ENCODE peak calls at places on chromosomes 16 and 17, in eight cellular contexts. G is tibial artery, R is cardiac fibroblast, K is sigmoid colon, S is GM12865, B is A549, I is endothelial cell, D is AG09309. P is an unnamed sample.

GRCh38 chr17:608911-609882 is 105.4 kb downstream of the VPS53 start:
- DNase-seq in G (no peak), R (no peak), K (no peak), S (no peak), B (no peak), I (no peak), D (no peak), P (peak; percentile 42)

GRCh38 chr17:34603974-34604373 is 24.6 kb downstream of the TMEM132E start:
- DNase-seq in G (no peak), R (no peak), K (no peak), S (no peak), B (no peak), I (no peak), D (no peak), P (no peak)

GRCh38 chr17:13114601-13115024 is 96.8 kb upstream of the ELAC2 start:
- DNase-seq in G (no peak), R (peak; percentile 56), K (no peak), S (peak; percentile 13), B (peak; percentile 47), I (peak; percentile 57), D (peak; percentile 17), P (peak; percentile 45)

GRCh38 chr17:79979201-79979840 is 56.4 kb downstream of the TBC1D16 start:
- DNase-seq in G (peak; percentile 35), R (no peak), K (peak; percentile 56), S (no peak), B (no peak), I (no peak), D (no peak), P (no peak)

GRCh38 chr17:39196820-39197331 is 593 bp downstream of the CACNB1 start:
- DNase-seq in G (peak; percentile 89), R (no peak), K (no peak), S (peak; percentile 70), B (peak; percentile 62), I (no peak), D (no peak), P (no peak)

GRCh38 chr17:41687828-41688640 is 651 bp upstream of the EIF1 start:
- DNase-seq in G (peak; percentile 78), R (peak; percentile 53), K (peak; percentile 81), S (peak; percentile 66), B (peak; percentile 75), I (peak; percentile 25), D (no peak), P (no peak)

GRCh38 chr17:47838636-47839035 is 2.4 kb downstream of the SCRN2 start:
- DNase-seq in G (no peak), R (no peak), K (no peak), S (no peak), B (no peak), I (no peak), D (no peak), P (no peak)

GRCh38 chr16:28975158-28975603 is 603 bp downstream of the SPNS1 start:
- DNase-seq in G (no peak), R (no peak), K (no peak), S (no peak), B (no peak), I (no peak), D (no peak), P (no peak)

GRCh38 chr17:69325518-69326301 is 1.2 kb downstream of the ABCA5 start:
- DNase-seq in G (no peak), R (no peak), K (no peak), S (peak; percentile 4), B (no peak), I (no peak), D (no peak), P (no peak)

GRCh38 chr17:75627094-75627493 is 6.1 kb upstream of the SMIM5 start:
- DNase-seq in G (no peak), R (no peak), K (no peak), S (no peak), B (no peak), I (no peak), D (no peak), P (no peak)

GRCh38 chr17:75624021-75624420 is 9.2 kb upstream of the SMIM5 start:
- DNase-seq in G (no peak), R (no peak), K (no peak), S (no peak), B (no peak), I (no peak), D (no peak), P (no peak)

GRCh38 chr17:75626496-75627038 is 6.7 kb upstream of the SMIM5 start:
- DNase-seq in G (no peak), R (no peak), K (no peak), S (no peak), B (no peak), I (no peak), D (no peak), P (no peak)

GRCh38 chr17:75624714-75625345 is 8.4 kb upstream of the SMIM5 start:
- DNase-seq in G (no peak), R (no peak), K (no peak), S (no peak), B (no peak), I (no peak), D (no peak), P (no peak)

DNA sequence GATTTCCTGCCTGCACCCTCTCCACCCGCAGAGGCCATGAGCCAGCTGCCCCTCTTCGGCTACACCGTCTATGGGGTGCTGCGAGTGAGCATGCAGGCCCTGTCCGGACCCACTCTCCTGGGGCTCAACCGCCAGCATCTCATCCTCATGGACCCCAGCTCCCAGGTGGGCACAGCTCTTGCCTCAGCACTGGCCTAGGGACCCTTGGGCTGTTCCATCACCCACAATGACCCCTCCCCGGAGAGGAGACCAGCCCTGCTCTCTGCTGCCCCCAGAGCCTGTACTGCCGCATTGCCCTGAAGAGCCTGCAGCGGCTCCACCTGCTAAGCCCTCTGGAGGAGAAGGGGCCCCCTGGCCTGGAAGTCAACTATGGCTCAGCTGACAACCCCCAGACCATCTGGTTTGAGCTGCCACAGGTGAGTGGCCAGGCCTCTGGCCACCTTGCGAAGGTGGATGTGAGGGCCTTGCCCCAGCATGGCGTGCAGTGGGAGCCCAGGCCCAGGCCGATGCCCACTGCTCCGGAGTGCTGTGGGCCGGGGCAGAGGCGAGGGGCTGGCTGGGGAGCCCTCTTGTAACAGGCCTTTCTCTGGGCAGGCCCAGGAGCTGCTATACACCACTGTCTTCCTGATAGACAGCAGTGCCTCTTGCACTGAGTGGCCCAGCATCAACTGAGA is 7.3 kb upstream of the SMIM5 start:
- DNase-seq in G (no peak), R (peak; percentile 19), K (no peak), S (peak; percentile 30), B (peak; percentile 37), I (peak; percentile 67), D (no peak), P (peak; percentile 73)
- TF ChIP-seq CTCF in G (peak; percentile 35), R (peak; percentile 87), K (peak; percentile 40), S (peak; percentile 70), B (peak; percentile 64), I (peak; percentile 48), D (peak; percentile 75), P (peak; percentile 30)

DNA sequence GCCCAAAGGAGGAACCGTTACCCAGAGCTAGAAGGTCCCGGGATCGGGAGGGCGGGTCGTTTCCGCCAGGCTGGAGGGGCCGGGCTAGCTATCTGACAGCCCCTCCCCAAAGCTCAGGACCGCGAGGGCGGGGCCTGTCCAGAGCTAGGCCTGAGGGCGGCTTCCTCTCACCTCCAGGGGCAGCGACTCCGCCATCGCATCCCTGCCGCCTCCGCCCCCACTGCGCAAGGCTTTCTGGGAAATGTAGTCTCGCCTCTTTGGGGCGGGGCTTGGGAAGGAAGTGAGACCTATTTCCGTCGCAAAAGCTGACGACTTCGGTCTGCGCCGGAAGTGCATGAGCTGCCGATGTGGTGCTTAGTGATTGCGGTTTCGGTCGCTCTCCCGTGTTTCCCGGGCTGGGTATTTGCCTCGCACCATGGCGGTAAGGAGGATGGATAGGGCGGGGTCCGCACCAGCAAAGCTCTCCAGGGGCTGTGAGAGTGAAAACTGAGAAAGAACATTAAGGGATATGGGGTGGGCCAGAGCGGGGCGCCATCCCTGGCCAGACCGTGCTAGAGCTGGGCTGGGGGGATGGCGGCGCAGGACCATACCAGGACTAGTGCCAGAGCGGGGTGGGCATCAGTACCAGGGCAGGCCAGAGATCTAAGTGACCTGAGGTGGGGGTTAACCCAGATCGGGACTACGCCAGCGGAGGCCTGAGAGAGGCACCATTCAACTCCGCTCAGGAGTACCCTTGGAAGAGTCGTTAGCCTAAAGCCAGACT is at the start of gene TMEM208:
- DNase-seq in G (peak; percentile 98), R (peak; percentile 98), K (peak; percentile 99), S (peak; percentile 99), B (peak; percentile 98), I (peak; percentile 98), D (peak; percentile 88), P (peak; percentile 99)
- TF ChIP-seq CTCF in G (no peak), R (no peak), K (no peak), S (peak; percentile 14), B (peak; percentile 36), I (no peak), D (peak; percentile 5), P (peak; percentile 20)

GRCh38 chr17:43079578-43080302 is 45.4 kb downstream of the BRCA1 start:
- DNase-seq in G (no peak), R (no peak), K (no peak), S (no peak), B (no peak), I (no peak), D (no peak), P (no peak)

GRCh38 chr17:43090022-43090421 is 35.1 kb downstream of the BRCA1 start:
- DNase-seq in G (no peak), R (no peak), K (no peak), S (no peak), B (no peak), I (no peak), D (no peak), P (no peak)

DNA sequence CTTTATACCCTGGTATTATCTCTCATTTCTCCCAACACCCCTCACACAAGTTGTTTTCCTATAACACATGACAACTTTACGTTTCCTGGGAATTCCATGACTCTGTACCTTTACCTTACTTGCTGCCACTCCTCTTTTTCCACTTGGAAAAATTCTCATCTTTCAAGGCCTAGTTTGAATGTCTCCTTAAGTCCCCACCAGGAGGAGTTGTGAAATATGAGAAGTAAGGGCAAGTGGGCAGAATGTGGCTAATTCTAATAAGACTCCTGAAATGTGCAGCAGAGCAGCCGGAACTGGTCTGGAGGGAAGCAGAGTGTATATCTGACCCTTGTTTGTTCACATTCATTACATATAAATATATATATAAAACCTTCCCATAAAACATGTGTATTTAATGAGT is 39.7 kb downstream of the BRCA1 start:
- DNase-seq in G (no peak), R (peak; percentile 33), K (no peak), S (no peak), B (peak; percentile 46), I (no peak), D (no peak), P (no peak)
- TF ChIP-seq CTCF in G (no peak), R (no peak), K (no peak), S (no peak), B (no peak), I (no peak), D (no peak), P (no peak)

GRCh38 chr16:62913333-62913732 is 877.1 kb upstream of the CDH8 start:
- DNase-seq in G (no peak), R (no peak), K (no peak), S (no peak), B (no peak), I (no peak), D (no peak), P (no peak)

GRCh38 chr16:62907562-62907961 is 871.3 kb upstream of the CDH8 start:
- DNase-seq in G (no peak), R (no peak), K (no peak), S (no peak), B (no peak), I (no peak), D (no peak), P (no peak)

GRCh38 chr16:62913924-62914323 is 877.7 kb upstream of the CDH8 start:
- DNase-seq in G (no peak), R (no peak), K (no peak), S (no peak), B (no peak), I (no peak), D (no peak), P (no peak)

GRCh38 chr16:62903961-62904502 is 867.8 kb upstream of the CDH8 start:
- DNase-seq in G (no peak), R (no peak), K (no peak), S (no peak), B (no peak), I (no peak), D (no peak), P (no peak)

GRCh38 chr16:62909597-62909996 is 873.4 kb upstream of the CDH8 start:
- DNase-seq in G (no peak), R (no peak), K (no peak), S (no peak), B (no peak), I (no peak), D (no peak), P (no peak)
- TF ChIP-seq CTCF in G (no peak), R (no peak), K (no peak), S (no peak), B (no peak), I (no peak), D (no peak), P (no peak)

P was measured in GM13976.